ENCODE peak calls at places on chromosomes 11 and 22, in four cellular contexts. U is dorsolateral prefrontal cortex; O is GF-D8; X is stimulated activated CD4-positive, alpha-beta T cell treated with anti-CD3 and anti-CD28 coated beads, Interleukin-4, amount 100 ng/mL, for 4 hours. N is an unnamed sample.

GRCh38 chr11:71448257-71449161 is at the start of gene DHCR7:
- DNase-seq in U (peak; percentile 97), O (peak; percentile 86), X (peak; percentile 94), N (peak; percentile 96)

GRCh38 chr11:109305009-109305408 is 117.0 kb upstream of the C11orf87 start:
- DNase-seq in U (no peak), O (no peak), X (no peak), N (no peak)

GRCh38 chr11:83566948-83567347 is 280.8 kb upstream of the CCDC90B start:
- DNase-seq in U (no peak), O (no peak), X (no peak), N (no peak)

GRCh38 chr11:1089738-1090599 is 15.3 kb downstream of the MUC2 start:
- DNase-seq in U (no peak), O (no peak), X (no peak), N (no peak)

GRCh38 chr11:11946180-11946579 is 62.2 kb downstream of the DKK3 start:
- DNase-seq in U (no peak), O (no peak), X (no peak), N (no peak)

GRCh38 chr11:65574963-65575567 is 788 bp upstream of the EHBP1L1 start:
- DNase-seq in U (no peak), O (no peak), X (no peak), N (peak; percentile 75)

GRCh38 chr22:39937881-39938280 is 22.3 kb upstream of the TMA7B start:
- DNase-seq in U (no peak), O (no peak), X (no peak), N (no peak)

GRCh38 chr22:44455963-44456358 is 42.1 kb downstream of the RTL6 start:
- DNase-seq in U (no peak), O (no peak), X (no peak), N (no peak)

GRCh38 chr11:63537293-63538101 is 889 bp downstream of the PLAAT4 start:
- DNase-seq in U (peak; percentile 82), O (no peak), X (peak; percentile 17), N (no peak)

GRCh38 chr11:111403021-111403725 is 24.1 kb upstream of the POU2AF1 start:
- DNase-seq in U (no peak), O (no peak), X (no peak), N (no peak)